ENCODE peak calls at places on chromosomes 5 and 9, in nine cellular contexts. A, Q, U, N, W, O, F, X and K are unnamed samples.

GRCh38 chr9:76472925-76473324 is 13.9 kb downstream of the GCNT1 start:
- DNase-seq in F (no peak), N (no peak), A (no peak), O (no peak), W (no peak), U (no peak), Q (peak; percentile 52), X (no peak), K (no peak)

GRCh38 chr9:96574931-96575351 is 44.7 kb downstream of the CDC14B start:
- DNase-seq in Q (no peak), F (no peak), O (no peak), W (no peak), A (no peak), N (no peak), U (no peak), X (no peak), K (no peak)

GRCh38 chr5:107257885-107258520 is 412.7 kb downstream of the EFNA5 start:
- DNase-seq in A (no peak), X (peak; percentile 21), U (no peak), N (no peak), W (no peak), O (no peak), F (no peak), Q (no peak), K (no peak)

GRCh38 chr9:35510745-35511428 is 21.0 kb downstream of the RUSC2 start:
- DNase-seq in W (peak; percentile 93), X (peak; percentile 79), U (no peak), N (peak; percentile 98), O (peak; percentile 52), F (peak; percentile 32), Q (peak; percentile 25), A (peak; percentile 91), K (no peak)

GRCh38 chr9:981491-981898 is 5.0 kb downstream of the DMRT3 start:
- DNase-seq in X (no peak), W (no peak), N (no peak), Q (no peak), U (no peak), A (no peak), F (no peak), O (no peak), K (no peak)

GRCh38 chr9:113548221-113549041 is 84.9 kb downstream of the RGS3 start:
- DNase-seq in A (peak; percentile 92), O (peak; percentile 69), Q (peak; percentile 47), X (peak; percentile 75), W (peak; percentile 55), N (no peak), U (no peak), F (no peak), K (no peak)

GRCh38 chr9:133334161-133334560 is 1.8 kb downstream of the SURF6 start:
- DNase-seq in N (no peak), O (no peak), X (no peak), W (no peak), A (peak; percentile 34), F (no peak), U (no peak), Q (no peak), K (no peak)

GRCh38 chr5:41503321-41503720 is 7.1 kb downstream of the PLCXD3 start:
- DNase-seq in A (no peak), Q (no peak), W (no peak), X (no peak), F (no peak), N (no peak), O (no peak), U (no peak), K (no peak)

GRCh38 chr5:115377468-115378217 is 81.2 kb upstream of the CCDC112 start:
- DNase-seq in N (peak; percentile 93), A (no peak), U (no peak), O (peak; percentile 60), F (no peak), X (peak; percentile 76), W (peak; percentile 94), Q (peak; percentile 57), K (no peak)

GRCh38 chr9:14158911-14159310 is 155.0 kb downstream of the NFIB start:
- DNase-seq in A (no peak), Q (no peak), W (peak; percentile 82), N (no peak), U (no peak), O (no peak), F (no peak), X (no peak), K (no peak)